ENCODE peak calls at places on chromosomes 1 and 21, in six cellular contexts. M is right lobe of liver; L is SK-N-SH; V is CD8-positive, alpha-beta T cell; Y is body of pancreas; B is RWPE1. K is an unnamed sample.

GRCh38 chr1:16231331-16232315 is 5.4 kb downstream of the CPLANE2 start:
- DNase-seq in M (peak; percentile 43), L (no peak), V (no peak), Y (no peak), B (no peak), K (no peak)

GRCh38 chr21:36320421-36321324 is 676 bp downstream of the MORC3 start:
- DNase-seq in M (peak; percentile 75), L (peak; percentile 81), V (no peak), Y (peak; percentile 66), B (peak; percentile 75), K (no peak)

GRCh38 chr1:222095606-222096475 is 354.0 kb upstream of the DUSP10 start:
- DNase-seq in M (no peak), L (peak; percentile 47), V (peak; percentile 54), Y (peak; percentile 20), B (peak; percentile 36), K (no peak)

GRCh38 chr1:184568148-184568547 is 181.3 kb downstream of the C1orf21 start:
- DNase-seq in M (no peak), L (no peak), V (no peak), Y (no peak), B (no peak), K (peak; percentile 68)

GRCh38 chr1:56424744-56425493 is 154.4 kb downstream of the PLPP3 start:
- DNase-seq in M (no peak), L (no peak), V (no peak), Y (peak; percentile 60), B (peak; percentile 43), K (no peak)

GRCh38 chr1:248786106-248786665 is 30.6 kb upstream of the LYPD8 start:
- DNase-seq in M (no peak), L (no peak), V (no peak), Y (no peak), B (peak; percentile 10), K (no peak)

GRCh38 chr1:205950826-205951549 is 7.7 kb upstream of the SLC26A9 start:
- DNase-seq in M (no peak), L (no peak), V (no peak), Y (no peak), B (no peak), K (no peak)

GRCh38 chr1:10691740-10692125 is 104.7 kb downstream of the CASZ1 start:
- DNase-seq in M (no peak), L (no peak), V (no peak), Y (no peak), B (no peak), K (no peak)

GRCh38 chr1:64886877-64887276 is 79.5 kb downstream of the JAK1 start:
- DNase-seq in M (no peak), L (no peak), V (no peak), Y (no peak), B (no peak), K (no peak)

GRCh38 chr21:46067505-46068201 is 30.3 kb upstream of the COL6A2 start:
- DNase-seq in M (no peak), L (no peak), V (no peak), Y (no peak), B (no peak), K (no peak)

GRCh38 chr1:51627672-51628071 is 10.8 kb downstream of the OSBPL9 start:
- DNase-seq in M (no peak), L (peak; percentile 38), V (no peak), Y (no peak), B (peak; percentile 50), K (no peak)

GRCh38 chr1:224237094-224237881 is 54.2 kb downstream of the DEGS1 start:
- DNase-seq in M (no peak), L (no peak), V (no peak), Y (no peak), B (no peak), K (no peak)

GRCh38 chr21:15003463-15004135 is 61.2 kb downstream of the NRIP1 start:
- DNase-seq in M (no peak), L (no peak), V (no peak), Y (no peak), B (no peak), K (no peak)

GRCh38 chr1:165409957-165410356 is 35.0 kb downstream of the RXRG start:
- DNase-seq in M (no peak), L (no peak), V (no peak), Y (no peak), B (no peak), K (no peak)

GRCh38 chr1:235708390-235708962 is 58.9 kb upstream of the GNG4 start:
- DNase-seq in M (no peak), L (no peak), V (no peak), Y (no peak), B (peak; percentile 75), K (no peak)

GRCh38 chr1:151508721-151509292 is 2.4 kb upstream of the CGN start:
- DNase-seq in M (no peak), L (no peak), V (no peak), Y (peak; percentile 11), B (no peak), K (no peak)

GRCh38 chr1:36846366-36846765 is 187.9 kb downstream of the GRIK3 start:
- DNase-seq in M (no peak), L (peak; percentile 64), V (no peak), Y (no peak), B (no peak), K (no peak)

GRCh38 chr1:12458571-12458970 is 159.4 kb downstream of the DHRS3 start:
- DNase-seq in M (no peak), L (no peak), V (no peak), Y (no peak), B (no peak), K (no peak)

GRCh38 chr1:154407021-154407865 is 2.1 kb downstream of the IL6R start:
- DNase-seq in M (no peak), L (no peak), V (no peak), Y (peak; percentile 51), B (no peak), K (no peak)

GRCh38 chr1:175734642-175735041 is 8.8 kb downstream of the TNR start:
- DNase-seq in M (no peak), L (no peak), V (no peak), Y (no peak), B (no peak), K (no peak)

GRCh38 chr21:35635261-35635660 is 425.1 kb downstream of the SETD4 start:
- DNase-seq in M (no peak), L (no peak), V (no peak), Y (no peak), B (peak; percentile 78), K (no peak)

GRCh38 chr1:66730462-66730861 is 21.8 kb upstream of the DYNLT5 start:
- DNase-seq in M (no peak), L (no peak), V (no peak), Y (no peak), B (no peak), K (no peak)

GRCh38 chr1:65170511-65171142 is 22.6 kb downstream of the AK4 start:
- DNase-seq in M (no peak), L (peak; percentile 22), V (no peak), Y (peak; percentile 49), B (no peak), K (peak; percentile 70)

DNA sequence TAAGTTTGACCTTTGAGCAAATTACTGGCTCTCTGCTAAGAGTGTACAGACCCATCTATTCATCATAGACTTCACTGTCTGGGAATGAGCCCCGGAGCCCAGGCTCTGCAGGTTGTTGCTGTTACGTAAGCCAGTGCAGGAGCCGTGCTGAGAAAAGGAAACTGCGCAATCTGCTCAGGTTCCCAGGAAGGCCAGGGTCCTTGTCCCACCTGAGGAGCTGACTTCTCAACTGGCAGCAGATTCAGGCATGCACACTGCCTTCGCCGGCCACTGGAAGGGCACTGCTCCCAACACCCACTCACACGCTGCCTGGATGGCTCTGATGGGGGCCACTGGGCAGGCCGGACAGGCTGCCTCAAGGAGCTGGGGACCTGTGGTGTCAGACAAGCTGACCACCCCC is 19.5 kb downstream of the RCAN1 start:
- DNase-seq in M (no peak), L (no peak), V (no peak), Y (peak; percentile 83), B (no peak), K (no peak)
- H3K27ac ChIP-seq in M (no peak overlapping the region), L (no peak overlapping the region), V (no peak overlapping the region), Y (peak overlapping the region; percentile 92), B (no peak overlapping the region), K (no peak overlapping the region)

GRCh38 chr1:103247517-103247916 is 139.2 kb upstream of the COL11A1 start:
- DNase-seq in M (no peak), L (no peak), V (no peak), Y (no peak), B (no peak), K (no peak)

GRCh38 chr1:103254691-103255090 is 146.4 kb upstream of the COL11A1 start:
- DNase-seq in M (no peak), L (no peak), V (no peak), Y (no peak), B (no peak), K (no peak)

GRCh38 chr1:103248417-103249102 is 140.2 kb upstream of the COL11A1 start:
- DNase-seq in M (no peak), L (no peak), V (no peak), Y (no peak), B (no peak), K (no peak)

GRCh38 chr1:103250441-103250861 is 142.1 kb upstream of the COL11A1 start:
- DNase-seq in M (no peak), L (no peak), V (no peak), Y (no peak), B (no peak), K (no peak)
- H3K27ac ChIP-seq in M (no peak overlapping the region), L (peak overlapping the region; percentile 76), V (no peak overlapping the region), Y (no peak overlapping the region), B (no peak overlapping the region), K (peak overlapping the region; percentile 84)

DNA sequence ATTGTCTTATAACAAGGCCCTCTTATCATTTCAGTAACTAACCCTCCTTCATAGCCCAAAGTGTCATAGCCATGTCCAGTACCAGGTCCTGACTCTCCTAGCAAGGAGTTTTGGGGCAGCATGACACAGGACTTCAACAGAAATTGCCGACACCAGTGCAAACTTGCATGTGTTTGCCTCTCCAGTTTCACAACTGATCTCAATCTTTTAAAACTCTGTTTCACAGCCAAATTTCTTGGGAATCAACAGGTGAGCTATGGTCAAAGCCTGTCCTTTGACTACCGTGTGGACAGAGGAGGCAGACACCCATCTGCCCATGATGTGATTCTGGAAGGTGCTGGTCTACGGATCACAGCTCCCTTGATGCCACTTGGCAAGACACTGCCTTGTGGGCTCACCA is 36.8 kb downstream of the LAMC2 start:
- DNase-seq in M (no peak), L (no peak), V (no peak), Y (no peak), B (no peak), K (no peak)
- H3K27ac ChIP-seq in M (no peak overlapping the region), L (no peak overlapping the region), V (no peak overlapping the region), Y (no peak overlapping the region), B (no peak overlapping the region), K (no peak overlapping the region)

DNA sequence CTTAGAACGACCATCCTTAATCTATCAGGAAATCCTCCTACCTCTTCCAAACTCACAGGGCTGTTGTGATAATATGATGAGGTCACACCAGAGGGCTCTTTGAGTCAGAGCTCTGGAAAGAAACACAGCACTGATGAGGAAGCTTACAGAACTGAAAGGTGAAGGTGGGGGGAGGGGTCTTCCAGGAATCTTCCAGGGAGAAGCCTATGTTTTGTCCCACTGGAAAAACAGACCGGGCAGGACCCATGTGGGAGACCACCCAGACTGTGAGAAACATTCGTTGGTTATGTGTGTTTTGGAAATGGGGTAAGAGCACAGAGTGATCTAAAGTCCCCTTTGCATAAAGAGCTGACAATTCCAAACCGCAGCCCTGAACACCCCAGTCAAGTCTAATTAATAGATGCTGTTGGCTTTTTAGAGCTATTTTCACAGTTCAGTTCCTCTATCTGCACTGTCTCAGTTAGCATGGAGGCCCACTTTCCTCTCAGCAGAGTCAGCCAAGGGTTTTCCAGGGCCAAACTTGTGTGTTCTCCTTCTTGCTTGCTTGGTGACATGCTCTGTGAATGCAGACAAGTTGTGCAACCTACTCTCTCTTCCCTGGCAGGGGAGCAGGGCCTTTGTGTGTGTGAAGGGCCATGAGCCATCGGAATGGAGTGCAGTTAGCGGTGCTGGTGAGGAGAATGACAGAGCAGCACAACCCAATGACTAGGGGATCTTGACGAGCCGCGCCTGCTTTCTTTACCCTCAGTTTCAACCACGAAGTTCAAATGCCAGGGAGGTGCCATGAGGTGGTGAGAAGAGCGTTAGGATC is 12.3 kb downstream of the PHLDA3 start:
- DNase-seq in M (no peak), L (no peak), V (no peak), Y (peak; percentile 60), B (peak; percentile 54), K (no peak)
- H3K27ac ChIP-seq in M (no peak overlapping the region), L (peak overlapping the region; percentile 88), V (no peak overlapping the region), Y (no peak overlapping the region), B (peak overlapping the region; percentile 70), K (peak overlapping the region; percentile 90)